ENCODE peak calls at places on chromosomes 1 and 21, in five cellular contexts. One of them, this sample, is unnamed.

GRCh38 chr1:241202321-241202845 is 154.6 kb downstream of the RGS7 start:
- DNase-seq in tibial artery: no peak
- DNase-seq in A172: no peak
- DNase-seq in A549: no peak
- DNase-seq in fibroblast of the conjunctiva: no peak
- DNase-seq in this sample: no peak

GRCh38 chr1:68145418-68146126 is 86.8 kb downstream of the WLS start:
- DNase-seq in fibroblast of the conjunctiva: no peak
- DNase-seq in tibial artery: no peak
- DNase-seq in A172: no peak
- DNase-seq in A549: no peak
- DNase-seq in this sample: no peak

GRCh38 chr1:230270185-230270939 is 155.8 kb downstream of the PGBD5 start:
- DNase-seq in tibial artery: peak
- DNase-seq in fibroblast of the conjunctiva: no peak
- DNase-seq in A549: no peak
- DNase-seq in A172: peak
- DNase-seq in this sample: no peak

GRCh38 chr1:47460456-47460855 is 22.6 kb downstream of the FOXD2 start:
- DNase-seq in tibial artery: no peak
- DNase-seq in A172: no peak
- DNase-seq in A549: no peak
- DNase-seq in fibroblast of the conjunctiva: no peak
- DNase-seq in this sample: no peak

GRCh38 chr1:16141573-16142336 is 14.1 kb downstream of the EPHA2 start:
- DNase-seq in A549: no peak
- DNase-seq in tibial artery: peak
- DNase-seq in fibroblast of the conjunctiva: no peak
- DNase-seq in A172: peak
- DNase-seq in this sample: no peak

GRCh38 chr1:229832695-229833094 is 206.6 kb downstream of the URB2 start:
- DNase-seq in A172: no peak
- DNase-seq in fibroblast of the conjunctiva: no peak
- DNase-seq in A549: no peak
- DNase-seq in tibial artery: no peak
- DNase-seq in this sample: no peak

GRCh38 chr1:241265428-241265827 is 91.6 kb downstream of the RGS7 start:
- DNase-seq in fibroblast of the conjunctiva: no peak
- DNase-seq in tibial artery: no peak
- DNase-seq in A549: no peak
- DNase-seq in A172: no peak
- DNase-seq in this sample: no peak

GRCh38 chr1:207181838-207182237 is 77.8 kb downstream of the C4BPA start:
- DNase-seq in fibroblast of the conjunctiva: peak
- DNase-seq in tibial artery: no peak
- DNase-seq in A549: peak
- DNase-seq in A172: peak
- DNase-seq in this sample: peak

GRCh38 chr21:27648560-27648959 is 681.7 kb upstream of the ADAMTS5 start:
- DNase-seq in A172: peak
- DNase-seq in tibial artery: no peak
- DNase-seq in A549: no peak
- DNase-seq in fibroblast of the conjunctiva: peak
- DNase-seq in this sample: no peak

GRCh38 chr1:18628511-18628910 is 2.1 kb upstream of the PAX7 start:
- DNase-seq in tibial artery: no peak
- DNase-seq in A172: no peak
- DNase-seq in fibroblast of the conjunctiva: no peak
- DNase-seq in A549: no peak
- DNase-seq in this sample: no peak

GRCh38 chr1:43241352-43241953 is 28.3 kb upstream of the TMEM125 start:
- DNase-seq in fibroblast of the conjunctiva: no peak
- DNase-seq in A549: no peak
- DNase-seq in tibial artery: peak
- DNase-seq in A172: peak
- DNase-seq in this sample: peak

GRCh38 chr1:27145934-27146354 is 9.0 kb downstream of the SLC9A1 start:
- DNase-seq in A549: peak
- DNase-seq in tibial artery: peak
- DNase-seq in A172: peak
- DNase-seq in fibroblast of the conjunctiva: peak
- DNase-seq in this sample: peak

GRCh38 chr1:229024528-229025119 is 246.3 kb upstream of the RAB4A start:
- DNase-seq in fibroblast of the conjunctiva: peak
- DNase-seq in A549: peak
- DNase-seq in tibial artery: no peak
- DNase-seq in A172: peak
- DNase-seq in this sample: peak

GRCh38 chr1:98739762-98740161 is 78.2 kb downstream of the SNX7 start:
- DNase-seq in A172: no peak
- DNase-seq in tibial artery: no peak
- DNase-seq in fibroblast of the conjunctiva: no peak
- DNase-seq in A549: no peak
- DNase-seq in this sample: no peak

GRCh38 chr1:178107823-178108222 is 13.9 kb downstream of the RASAL2 start:
- DNase-seq in tibial artery: no peak
- DNase-seq in A549: no peak
- DNase-seq in fibroblast of the conjunctiva: no peak
- DNase-seq in A172: no peak
- DNase-seq in this sample: no peak

GRCh38 chr1:25243907-25244306 is 3.3 kb downstream of the RSRP1 start:
- DNase-seq in tibial artery: no peak
- DNase-seq in A549: no peak
- DNase-seq in A172: no peak
- DNase-seq in fibroblast of the conjunctiva: no peak
- DNase-seq in this sample: no peak

GRCh38 chr1:98903726-98904125 is 100.9 kb downstream of the PLPPR5 start:
- DNase-seq in tibial artery: no peak
- DNase-seq in fibroblast of the conjunctiva: peak
- DNase-seq in A549: no peak
- DNase-seq in A172: no peak
- DNase-seq in this sample: no peak

GRCh38 chr1:119771016-119771415 is 2.3 kb upstream of the HMGCS2 start:
- DNase-seq in fibroblast of the conjunctiva: no peak
- DNase-seq in tibial artery: no peak
- DNase-seq in A172: no peak
- DNase-seq in A549: no peak
- DNase-seq in this sample: no peak

GRCh38 chr1:170678196-170678595 is 14.3 kb downstream of the PRRX1 start:
- DNase-seq in A549: no peak
- DNase-seq in tibial artery: no peak
- DNase-seq in fibroblast of the conjunctiva: no peak
- DNase-seq in A172: no peak
- DNase-seq in this sample: no peak

GRCh38 chr1:160544647-160545046 is 21.6 kb upstream of the SLAMF6 start:
- DNase-seq in A549: peak
- DNase-seq in fibroblast of the conjunctiva: no peak
- DNase-seq in A172: peak
- DNase-seq in tibial artery: no peak
- DNase-seq in this sample: peak

GRCh38 chr1:197073978-197074377 is 6.9 kb upstream of the F13B start:
- DNase-seq in fibroblast of the conjunctiva: no peak
- DNase-seq in tibial artery: no peak
- DNase-seq in A172: no peak
- DNase-seq in A549: no peak
- DNase-seq in this sample: no peak

GRCh38 chr1:32885691-32886011 is 640 bp upstream of the HPCA start:
- DNase-seq in tibial artery: no peak
- DNase-seq in A172: no peak
- DNase-seq in A549: no peak
- DNase-seq in fibroblast of the conjunctiva: no peak
- DNase-seq in this sample: no peak

GRCh38 chr1:56135069-56135863 is 444.1 kb downstream of the PLPP3 start:
- DNase-seq in fibroblast of the conjunctiva: no peak
- DNase-seq in A549: no peak
- DNase-seq in tibial artery: no peak
- DNase-seq in A172: no peak
- DNase-seq in this sample: no peak

GRCh38 chr1:207897188-207897587 is 13.7 kb downstream of the CD34 start:
- DNase-seq in A172: no peak
- DNase-seq in fibroblast of the conjunctiva: no peak
- DNase-seq in tibial artery: no peak
- DNase-seq in A549: no peak
- DNase-seq in this sample: peak

GRCh38 chr1:170857955-170858354 is 77.4 kb upstream of the MROH9 start:
- DNase-seq in A172: no peak
- DNase-seq in fibroblast of the conjunctiva: no peak
- DNase-seq in A549: no peak
- DNase-seq in tibial artery: no peak
- DNase-seq in this sample: no peak

GRCh38 chr1:32886012-32886827 is at the start of gene HPCA:
- DNase-seq in fibroblast of the conjunctiva: no peak
- DNase-seq in tibial artery: no peak
- DNase-seq in A172: peak
- DNase-seq in A549: peak
- DNase-seq in this sample: peak

GRCh38 chr1:155218854-155219591 is 10.5 kb downstream of the MTX1 start:
- DNase-seq in fibroblast of the conjunctiva: no peak
- DNase-seq in A549: peak
- DNase-seq in A172: peak
- DNase-seq in tibial artery: no peak
- DNase-seq in this sample: peak

GRCh38 chr1:16248603-16249534 is 11.9 kb upstream of the CPLANE2 start:
- DNase-seq in A549: no peak
- DNase-seq in fibroblast of the conjunctiva: peak
- DNase-seq in A172: peak
- DNase-seq in tibial artery: peak
- DNase-seq in this sample: peak

GRCh38 chr21:34362136-34362444 is 1.7 kb upstream of the KCNE2 start:
- DNase-seq in A172: no peak
- DNase-seq in tibial artery: no peak
- DNase-seq in fibroblast of the conjunctiva: no peak
- DNase-seq in A549: no peak
- DNase-seq in this sample: no peak

GRCh38 chr1:195373831-195374230 is 1234.4 kb downstream of the KCNT2 start:
- DNase-seq in fibroblast of the conjunctiva: peak
- DNase-seq in tibial artery: no peak
- DNase-seq in A549: no peak
- DNase-seq in A172: no peak
- DNase-seq in this sample: no peak

This sample was measured in ACHN.